ENCODE peak calls at places on chromosome 6, in four cellular contexts. One of them, this sample, is unnamed.

GRCh38 chr6:83378621-83379388 is 52.0 kb downstream of the ME1 start:
- DNase-seq in GM23338: no peak
- DNase-seq in transverse colon: no peak
- DNase-seq in sigmoid colon: no peak
- DNase-seq in this sample: no peak

GRCh38 chr6:118899948-118900347 is 6.0 kb downstream of the ASF1A start:
- DNase-seq in GM23338: peak; percentile 20
- DNase-seq in sigmoid colon: no peak
- DNase-seq in transverse colon: no peak
- DNase-seq in this sample: no peak

GRCh38 chr6:12973302-12973865 is 256.8 kb downstream of the PHACTR1 start:
- DNase-seq in sigmoid colon: no peak
- DNase-seq in transverse colon: no peak
- DNase-seq in GM23338: no peak
- DNase-seq in this sample: no peak

GRCh38 chr6:144214622-144215401 is 64.5 kb downstream of the STX11 start:
- DNase-seq in sigmoid colon: no peak
- DNase-seq in transverse colon: no peak
- DNase-seq in GM23338: no peak
- DNase-seq in this sample: no peak

GRCh38 chr6:8064638-8065518 is 689 bp upstream of the BLOC1S5 start:
- DNase-seq in transverse colon: no peak
- DNase-seq in GM23338: peak; percentile 41
- DNase-seq in sigmoid colon: no peak
- DNase-seq in this sample: no peak

GRCh38 chr6:10078581-10078980 is 336.3 kb downstream of the TFAP2A start:
- DNase-seq in sigmoid colon: no peak
- DNase-seq in GM23338: no peak
- DNase-seq in transverse colon: no peak
- DNase-seq in this sample: no peak

GRCh38 chr6:151494235-151494950 is 576 bp downstream of the CCDC170 start:
- DNase-seq in transverse colon: no peak
- DNase-seq in sigmoid colon: no peak
- DNase-seq in GM23338: peak; percentile 57
- DNase-seq in this sample: peak; percentile 43

GRCh38 chr6:138692978-138693909 is 80.3 kb upstream of the CCDC28A start:
- DNase-seq in sigmoid colon: peak; percentile 78
- DNase-seq in transverse colon: peak; percentile 84
- DNase-seq in GM23338: peak; percentile 91
- DNase-seq in this sample: peak; percentile 82

GRCh38 chr6:168132531-168133184 is 53.6 kb upstream of the FRMD1 start:
- DNase-seq in GM23338: peak; percentile 88
- DNase-seq in sigmoid colon: peak; percentile 61
- DNase-seq in transverse colon: no peak
- DNase-seq in this sample: peak; percentile 58

GRCh38 chr6:147689398-147689797 is 180.9 kb downstream of the SAMD5 start:
- DNase-seq in sigmoid colon: no peak
- DNase-seq in transverse colon: no peak
- DNase-seq in GM23338: no peak
- DNase-seq in this sample: no peak

GRCh38 chr6:113015249-113015648 is 668.1 kb downstream of the RFPL4B start:
- DNase-seq in sigmoid colon: no peak
- DNase-seq in GM23338: no peak
- DNase-seq in transverse colon: no peak
- DNase-seq in this sample: no peak

GRCh38 chr6:36123270-36124139 is 6.8 kb upstream of the MAPK13 start:
- DNase-seq in GM23338: peak; percentile 94
- DNase-seq in transverse colon: peak; percentile 90
- DNase-seq in sigmoid colon: peak; percentile 91
- DNase-seq in this sample: peak; percentile 86

GRCh38 chr6:70310063-70310694 is 7.3 kb upstream of the COL9A1 start:
- DNase-seq in transverse colon: no peak
- DNase-seq in sigmoid colon: no peak
- DNase-seq in GM23338: peak; percentile 59
- DNase-seq in this sample: no peak

GRCh38 chr6:7911345-7911725 is 747 bp upstream of the TXNDC5 start:
- DNase-seq in transverse colon: peak; percentile 47
- DNase-seq in GM23338: peak; percentile 25
- DNase-seq in sigmoid colon: no peak
- DNase-seq in this sample: no peak

GRCh38 chr6:41713650-41714291 is 21.6 kb downstream of the TFEB start:
- DNase-seq in transverse colon: no peak
- DNase-seq in sigmoid colon: no peak
- DNase-seq in GM23338: no peak
- DNase-seq in this sample: peak; percentile 62

GRCh38 chr6:41718828-41719227 is 16.6 kb downstream of the TFEB start:
- DNase-seq in sigmoid colon: no peak
- DNase-seq in transverse colon: no peak
- DNase-seq in GM23338: no peak
- DNase-seq in this sample: no peak

GRCh38 chr6:41715779-41716515 is 19.5 kb downstream of the TFEB start:
- DNase-seq in transverse colon: no peak
- DNase-seq in sigmoid colon: no peak
- DNase-seq in GM23338: no peak
- DNase-seq in this sample: no peak

GRCh38 chr6:41714556-41715273 is 20.7 kb downstream of the TFEB start:
- DNase-seq in sigmoid colon: no peak
- DNase-seq in transverse colon: no peak
- DNase-seq in GM23338: no peak
- DNase-seq in this sample: no peak

GRCh38 chr6:41716516-41717446 is 18.6 kb downstream of the TFEB start:
- DNase-seq in transverse colon: peak; percentile 10
- DNase-seq in GM23338: no peak
- DNase-seq in sigmoid colon: no peak
- DNase-seq in this sample: no peak
- H3K4me1 ChIP-seq in transverse colon: peaks cover 36% of the 10 kb centered on the region
- H3K4me1 ChIP-seq in GM23338: no peaks in the 10 kb centered on the region
- H3K4me1 ChIP-seq in sigmoid colon: peaks cover 57% of the 10 kb centered on the region
- H3K4me1 ChIP-seq in this sample: peaks cover 71% of the 10 kb centered on the region

GRCh38 chr6:32664354-32664753 is 2.1 kb downstream of the HLA-DQB1 start:
- DNase-seq in transverse colon: no peak
- DNase-seq in GM23338: peak; percentile 0
- DNase-seq in sigmoid colon: no peak
- DNase-seq in this sample: no peak
- TF ChIP-seq POLR2AphosphoS5 in transverse colon: no peak
- TF ChIP-seq POLR2AphosphoS5 in GM23338: no peak
- TF ChIP-seq POLR2AphosphoS5 in sigmoid colon: no peak
- TF ChIP-seq POLR2AphosphoS5 in this sample: no peak

GRCh38 chr6:42821341-42821668 is 39.5 kb downstream of the BICRAL start:
- DNase-seq in GM23338: no peak
- DNase-seq in transverse colon: no peak
- DNase-seq in sigmoid colon: no peak
- DNase-seq in this sample: no peak
- H3K4me3 ChIP-seq in GM23338: no peak overlapping the region
- H3K4me3 ChIP-seq in transverse colon: no peak overlapping the region
- H3K4me3 ChIP-seq in sigmoid colon: peak overlapping the region; percentile 17
- H3K4me3 ChIP-seq in this sample: no peak overlapping the region

DNA sequence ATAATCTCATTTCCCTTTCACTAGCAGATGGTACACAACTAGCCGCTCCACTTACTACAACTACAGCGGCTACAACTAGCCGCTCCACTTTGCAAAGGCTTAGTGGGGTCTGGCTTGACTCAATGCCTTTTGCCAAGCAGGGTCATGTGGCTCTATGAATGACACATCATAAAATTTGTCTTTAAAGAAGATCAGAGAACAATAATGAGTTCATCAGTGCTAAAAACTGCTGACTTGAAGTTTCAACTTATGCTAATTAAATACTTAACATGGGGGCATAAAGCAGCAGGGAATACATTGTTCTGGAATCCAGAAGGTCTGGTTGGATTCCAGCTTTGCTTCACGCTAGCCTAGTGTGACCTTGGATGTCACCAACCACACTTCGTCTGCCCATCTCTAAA is 2.0 kb upstream of the MICAL1 start:
- DNase-seq in transverse colon: no peak
- DNase-seq in GM23338: no peak
- DNase-seq in sigmoid colon: no peak
- DNase-seq in this sample: no peak
- H3K4me1 ChIP-seq in transverse colon: peaks cover 14% of the 10 kb centered on the region
- H3K4me1 ChIP-seq in GM23338: peaks cover 30% of the 10 kb centered on the region
- H3K4me1 ChIP-seq in sigmoid colon: peaks cover 32% of the 10 kb centered on the region
- H3K4me1 ChIP-seq in this sample: peaks cover 76% of the 10 kb centered on the region

DNA sequence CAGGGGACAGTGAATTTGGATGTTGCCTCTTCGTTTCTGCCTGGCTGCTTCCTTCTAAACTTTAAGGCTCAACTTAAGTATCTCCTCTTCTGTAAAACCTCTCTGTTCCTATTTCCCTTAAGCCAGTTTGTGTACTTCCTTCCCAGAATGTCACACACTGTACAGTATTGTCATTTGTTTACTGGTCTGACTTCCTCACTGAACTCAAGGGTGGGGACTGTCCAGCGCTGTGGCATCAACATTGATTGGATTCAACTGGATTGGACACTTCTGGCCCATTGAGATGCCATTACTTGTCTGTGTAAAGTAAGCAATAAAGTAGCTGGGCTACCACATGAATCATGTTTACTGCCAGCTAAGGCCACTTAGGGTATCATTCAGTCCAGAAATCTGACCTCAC is 69.7 kb downstream of the ANKS1A start:
- DNase-seq in sigmoid colon: no peak
- DNase-seq in GM23338: no peak
- DNase-seq in transverse colon: peak; percentile 30
- DNase-seq in this sample: no peak
- TF ChIP-seq POLR2AphosphoS5 in sigmoid colon: no peak
- TF ChIP-seq POLR2AphosphoS5 in GM23338: no peak
- TF ChIP-seq POLR2AphosphoS5 in transverse colon: peak; percentile 40
- TF ChIP-seq POLR2AphosphoS5 in this sample: no peak

DNA sequence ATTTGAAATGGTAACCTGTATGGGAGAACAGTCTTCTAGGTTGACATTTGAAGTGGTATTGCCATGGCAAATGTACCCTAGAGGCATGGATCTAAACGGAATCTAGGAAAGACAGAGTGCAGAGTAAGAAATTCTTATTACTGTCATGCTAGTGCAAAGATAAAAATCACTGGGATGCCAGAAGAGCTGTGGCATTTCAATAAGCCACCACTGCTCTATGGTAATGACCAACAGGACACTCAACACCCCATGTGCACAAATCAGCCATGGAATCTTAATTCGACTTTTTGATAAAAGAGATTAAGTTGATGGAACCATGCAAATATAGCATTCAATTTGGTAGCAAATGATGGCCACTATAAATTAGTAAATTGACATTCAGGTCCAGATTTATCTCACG is 74.1 kb downstream of the ID4 start:
- DNase-seq in GM23338: no peak
- DNase-seq in transverse colon: no peak
- DNase-seq in sigmoid colon: no peak
- DNase-seq in this sample: no peak
- H3K4me3 ChIP-seq in GM23338: no peak overlapping the region
- H3K4me3 ChIP-seq in transverse colon: no peak overlapping the region
- H3K4me3 ChIP-seq in sigmoid colon: no peak overlapping the region
- H3K4me3 ChIP-seq in this sample: no peak overlapping the region

This sample was measured in stomach.